ENCODE peak calls at places on chromosomes 3 and 15, in nine cellular contexts. Y, N, B, A, U, W, L, D and V are unnamed samples.

GRCh38 chr3:194672876-194673275 is 885 bp upstream of the LSG1 start:
- DNase-seq in D (no peak), A (no peak), B (no peak), W (no peak), U (no peak), L (no peak), N (no peak), Y (no peak), V (no peak)

GRCh38 chr15:66955871-66956585 is 109.4 kb upstream of the SMAD3 start:
- DNase-seq in D (no peak), A (no peak), U (no peak), B (peak; percentile 74), N (no peak), W (no peak), Y (no peak), L (no peak), V (no peak)

GRCh38 chr15:92527197-92527596 is 128.4 kb downstream of the FAM174B start:
- DNase-seq in A (no peak), W (peak; percentile 40), B (no peak), Y (no peak), D (no peak), L (no peak), N (no peak), U (no peak), V (no peak)

GRCh38 chr3:37712918-37713819 is 148.5 kb upstream of the CTDSPL start:
- DNase-seq in L (no peak), N (no peak), A (no peak), U (no peak), Y (no peak), W (no peak), D (no peak), B (peak; percentile 67), V (no peak)

GRCh38 chr3:149199474-149199873 is 22.2 kb downstream of the CP start:
- DNase-seq in B (no peak), W (peak; percentile 12), N (no peak), L (no peak), U (no peak), A (no peak), Y (no peak), D (no peak), V (no peak)

GRCh38 chr15:25886498-25887140 is 23.5 kb upstream of the ATP10A start:
- DNase-seq in W (no peak), L (no peak), A (no peak), B (no peak), N (no peak), U (no peak), D (no peak), Y (no peak), V (no peak)

GRCh38 chr15:77495806-77496589 is 75.3 kb downstream of the HMG20A start:
- DNase-seq in D (no peak), N (no peak), W (no peak), U (no peak), B (no peak), Y (no peak), L (no peak), A (no peak), V (no peak)

GRCh38 chr3:144770813-144771400 is 799.3 kb downstream of the DIPK2A start:
- DNase-seq in A (no peak), N (no peak), W (peak; percentile 10), D (no peak), B (peak; percentile 71), Y (peak; percentile 30), L (no peak), U (no peak), V (no peak)

GRCh38 chr15:88664151-88664778 is 25.4 kb downstream of the ISG20 start:
- DNase-seq in D (no peak), N (peak; percentile 49), B (no peak), U (no peak), A (no peak), Y (no peak), L (no peak), W (no peak), V (peak; percentile 37)

GRCh38 chr15:25186906-25187645 is 232.3 kb downstream of the SNRPN start:
- DNase-seq in U (no peak), D (no peak), W (no peak), A (peak; percentile 47), N (no peak), B (no peak), L (no peak), Y (no peak), V (no peak)

GRCh38 chr3:177211503-177212277 is 14.4 kb upstream of the TBL1XR1 start:
- DNase-seq in A (no peak), N (no peak), U (no peak), Y (no peak), B (no peak), L (no peak), D (no peak), W (no peak), V (no peak)

GRCh38 chr3:123605789-123606234 is 21.0 kb upstream of the HACD2 start:
- DNase-seq in L (no peak), U (no peak), B (peak; percentile 38), W (peak; percentile 37), N (no peak), D (no peak), Y (no peak), A (no peak), V (no peak)

GRCh38 chr15:72302955-72303354 is 17.0 kb downstream of the CELF6 start:
- DNase-seq in D (no peak), L (no peak), Y (no peak), U (no peak), A (no peak), W (no peak), B (no peak), N (no peak), V (no peak)